ENCODE peak calls at places on chromosomes 7 and 10, in four cellular contexts. M, X, P and R are unnamed samples. For H3K27me3, the result is how much of the 10 kb centered on the place peaks cover.

GRCh38 chr10:76550806-76551205 is 1086.8 kb downstream of the KCNMA1 start:
- DNase-seq in P (no peak), X (peak), M (no peak), R (no peak)

GRCh38 chr10:76359001-76359400 is 927.6 kb downstream of the LRMDA start:
- DNase-seq in P (no peak), M (no peak), X (no peak), R (no peak)

GRCh38 chr10:49347827-49348226 is 48.1 kb downstream of the DRGX start:
- DNase-seq in M (no peak), P (no peak), X (no peak), R (no peak)

GRCh38 chr7:131921016-131921415 is 364.6 kb upstream of the PODXL start:
- DNase-seq in X (no peak), M (no peak), P (no peak), R (no peak)

GRCh38 chr7:36048141-36048901 is 104.7 kb upstream of the EEPD1 start:
- DNase-seq in P (peak), X (peak), M (peak), R (no peak)

GRCh38 chr7:157837047-157837446 is 500.2 kb downstream of the DNAJB6 start:
- DNase-seq in X (no peak), M (no peak), P (no peak), R (no peak)

GRCh38 chr10:43569681-43570080 is 4.7 kb downstream of the ZNF239 start:
- DNase-seq in P (no peak), X (no peak), M (peak), R (no peak)

GRCh38 chr10:103791858-103792257 is 63.5 kb downstream of the SH3PXD2A start:
- DNase-seq in X (no peak), M (no peak), P (no peak), R (no peak)

GRCh38 chr7:43808410-43808809 is 49.9 kb downstream of the BLVRA start:
- DNase-seq in X (no peak), M (no peak), P (no peak), R (no peak)

GRCh38 chr7:13778967-13779366 is 210.5 kb downstream of the ETV1 start:
- DNase-seq in X (peak), M (peak), P (no peak), R (no peak)

GRCh38 chr7:95491634-95492314 is 6.0 kb downstream of the ASB4 start:
- DNase-seq in M (peak), X (no peak), P (no peak), R (no peak)

GRCh38 chr10:86329896-86330680 is 36.5 kb downstream of the GRID1 start:
- DNase-seq in X (no peak), P (no peak), M (no peak), R (no peak)

GRCh38 chr7:138900040-138900828 is 81.0 kb downstream of the KIAA1549 start:
- DNase-seq in P (no peak), X (peak), M (peak), R (no peak)

GRCh38 chr7:144384555-144385245 is 18.8 kb downstream of the NOBOX start:
- DNase-seq in M (peak), X (no peak), P (no peak), R (no peak)

GRCh38 chr10:29377333-29377961 is 88.6 kb downstream of the LYZL1 start:
- DNase-seq in X (peak), P (no peak), M (peak), R (no peak)

GRCh38 chr7:38318803-38319416 is 45.5 kb upstream of the TARP start:
- DNase-seq in P (no peak), M (peak), X (peak), R (no peak)

GRCh38 chr7:137692399-137692798 is 154.4 kb downstream of the DGKI start:
- DNase-seq in P (no peak), X (no peak), M (no peak), R (no peak)

GRCh38 chr7:55177589-55178261 is 158.9 kb downstream of the EGFR start:
- DNase-seq in P (no peak), M (no peak), X (peak), R (no peak)

GRCh38 chr10:62037166-62037831 is 135.8 kb downstream of the ARID5B start:
- DNase-seq in P (no peak), X (peak), M (peak), R (no peak)

GRCh38 chr7:100483101-100483727 is 513 bp upstream of the NYAP1 start:
- DNase-seq in M (peak), P (no peak), X (peak), R (peak)

GRCh38 chr7:14510268-14510667 is 392.3 kb downstream of the DGKB start:
- DNase-seq in X (no peak), P (no peak), M (no peak), R (no peak)

GRCh38 chr7:40673285-40673684 is 538.5 kb downstream of the SUGCT start:
- DNase-seq in X (peak), M (peak), P (no peak), R (no peak)

GRCh38 chr7:119175916-119176627 is 951.6 kb downstream of the ANKRD7 start:
- DNase-seq in M (peak), P (no peak), X (peak), R (no peak)

GRCh38 chr7:43647772-43648643 is 65.1 kb downstream of the STK17A start:
- DNase-seq in P (peak), M (peak), X (peak), R (peak)

GRCh38 chr10:110008518-110009339 is 945 bp downstream of the ADD3 start:
- DNase-seq in M (peak), P (no peak), X (no peak), R (peak)

GRCh38 chr10:88254091-88254490 is 329.0 kb downstream of the RNLS start:
- DNase-seq in M (no peak), P (peak), X (peak), R (no peak)

GRCh38 chr10:116014859-116015258 is 258.1 kb downstream of the GFRA1 start:
- DNase-seq in X (no peak), M (no peak), P (no peak), R (no peak)

GRCh38 chr7:16999541-17000266 is 117.9 kb upstream of the AGR3 start:
- DNase-seq in X (no peak), P (no peak), M (no peak), R (no peak)

GRCh38 chr10:62512732-62513475 is 138.7 kb downstream of the ZNF365 start:
- DNase-seq in M (peak), P (no peak), X (peak), R (no peak)

GRCh38 chr7:44368885-44369284 is 43.5 kb upstream of the CAMK2B start:
- DNase-seq in X (no peak), P (no peak), M (peak), R (no peak)

GRCh38 chr7:151007469-151007898 is 16.7 kb downstream of the NOS3 start:
- DNase-seq in X (no peak), M (no peak), P (no peak), R (peak)

GRCh38 chr7:137967143-137968018 is 34.5 kb downstream of the CREB3L2 start:
- DNase-seq in M (peak), X (peak), P (no peak), R (no peak)

GRCh38 chr7:1130021-1130990 is 29.7 kb downstream of the ZFAND2A start:
- DNase-seq in M (no peak), X (no peak), P (no peak), R (peak)

GRCh38 chr10:121975295-121976086 is 474 bp upstream of the NSMCE4A start:
- DNase-seq in M (no peak), P (no peak), X (no peak), R (no peak)

GRCh38 chr10:101939273-101939635 is 95.7 kb upstream of the KCNIP2 start:
- DNase-seq in P (no peak), M (peak), X (peak), R (no peak)
- H3K4me3 ChIP-seq in P (no peak), M (peak), X (no peak), R (no peak)

DNA sequence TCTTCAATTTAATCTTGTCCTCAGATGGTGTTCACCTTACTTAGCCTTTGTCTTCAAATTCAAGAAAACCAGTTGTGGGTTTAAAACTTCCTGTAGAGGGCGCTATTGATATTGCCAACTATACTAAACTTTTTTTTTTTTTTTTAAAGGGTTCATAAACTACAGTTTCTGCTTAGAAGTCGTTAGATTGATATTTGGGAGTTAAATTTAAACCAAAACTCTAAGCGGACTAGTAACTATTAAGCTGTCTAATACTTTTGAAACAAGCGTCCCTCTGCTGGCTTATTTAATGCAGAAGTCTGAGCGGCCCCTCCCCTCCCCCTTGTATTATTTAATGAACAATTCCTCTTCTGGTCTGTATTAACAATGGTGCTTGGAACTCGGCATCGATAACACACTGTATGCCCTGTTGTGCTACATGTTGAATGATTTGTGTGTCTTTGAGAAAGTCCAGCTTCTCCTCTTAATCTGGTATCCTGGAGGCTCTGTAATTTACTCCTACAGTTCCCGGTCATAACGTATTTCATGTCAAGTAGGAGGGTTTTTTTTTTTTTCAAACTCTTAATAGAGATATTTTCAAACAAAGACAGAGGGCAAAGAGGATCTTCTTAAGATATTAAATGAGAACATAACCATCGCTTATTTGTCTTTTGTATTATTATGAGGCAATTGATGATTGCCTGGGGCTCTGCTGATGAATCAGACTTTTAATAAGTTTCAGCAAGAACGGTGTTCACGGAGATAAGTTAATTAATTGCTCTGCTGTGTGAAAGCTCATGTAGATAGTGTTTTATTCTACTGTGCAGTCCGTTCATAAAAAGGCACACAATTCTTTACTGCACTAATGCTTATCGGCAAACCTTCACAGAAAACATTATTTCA is 22.6 kb upstream of the CREB5 start:
- DNase-seq in M (peak), P (no peak), X (peak), R (no peak)
- TF ChIP-seq CTCF in M (peak), P (peak), X (peak), R (peak)

GRCh38 chr10:132036887-132037675 is 28.7 kb upstream of the JAKMIP3 start:
- DNase-seq in M (no peak), X (no peak), P (no peak), R (peak)

GRCh38 chr10:132039371-132039770 is 26.4 kb upstream of the JAKMIP3 start:
- DNase-seq in M (no peak), P (no peak), X (no peak), R (no peak)

GRCh38 chr10:132037676-132037975 is 28.1 kb upstream of the JAKMIP3 start:
- DNase-seq in P (no peak), X (no peak), M (no peak), R (peak)

GRCh38 chr10:132041340-132041739 is 24.4 kb upstream of the JAKMIP3 start:
- DNase-seq in X (no peak), M (no peak), P (no peak), R (no peak)

GRCh38 chr10:132040046-132040445 is 25.7 kb upstream of the JAKMIP3 start:
- DNase-seq in M (no peak), P (no peak), X (no peak), R (no peak)
- H3K27me3 ChIP-seq in M (under half), P (under half), X (under half), R (under half)

GRCh38 chr10:112895292-112895691 is 54.8 kb upstream of the TCF7L2 start:
- DNase-seq in P (no peak), X (no peak), M (no peak), R (no peak)
- H3K4me3 ChIP-seq in P (no peak), X (no peak), M (no peak), R (no peak)

DNA sequence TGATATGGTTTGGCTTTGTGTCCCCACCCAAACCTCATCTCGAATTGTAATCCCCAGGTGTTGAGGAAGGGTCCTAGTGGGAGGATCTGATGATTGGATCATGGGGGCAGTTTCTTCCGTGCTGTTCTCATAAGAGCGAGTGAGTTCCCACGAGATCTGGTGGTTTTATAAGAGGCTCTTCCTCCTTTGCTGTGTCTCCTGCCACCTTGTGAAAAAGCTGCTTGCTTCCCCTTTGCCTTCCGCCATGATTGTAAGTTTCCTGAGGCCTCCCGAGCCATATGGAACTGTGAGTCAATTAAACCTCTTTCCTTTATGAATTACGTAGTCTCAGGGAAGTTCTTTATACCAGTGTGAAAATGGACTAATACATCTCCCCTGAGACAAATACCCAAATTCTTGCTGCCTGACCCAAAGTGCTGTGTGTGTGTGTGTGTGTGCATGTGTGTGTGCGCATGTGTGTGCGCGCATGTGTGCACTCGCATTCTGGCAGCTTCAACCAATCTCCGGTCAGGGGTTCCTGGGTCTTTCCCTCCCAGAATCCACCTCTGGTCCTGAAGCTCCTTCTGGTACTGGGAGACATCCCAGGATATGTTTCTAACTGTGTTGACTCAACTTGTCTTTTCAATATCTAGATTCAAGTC is 98.1 kb upstream of the LRRC4 start:
- DNase-seq in X (no peak), M (no peak), P (no peak), R (no peak)
- TF ChIP-seq CTCF in X (no peak), M (no peak), P (no peak), R (no peak)

DNA sequence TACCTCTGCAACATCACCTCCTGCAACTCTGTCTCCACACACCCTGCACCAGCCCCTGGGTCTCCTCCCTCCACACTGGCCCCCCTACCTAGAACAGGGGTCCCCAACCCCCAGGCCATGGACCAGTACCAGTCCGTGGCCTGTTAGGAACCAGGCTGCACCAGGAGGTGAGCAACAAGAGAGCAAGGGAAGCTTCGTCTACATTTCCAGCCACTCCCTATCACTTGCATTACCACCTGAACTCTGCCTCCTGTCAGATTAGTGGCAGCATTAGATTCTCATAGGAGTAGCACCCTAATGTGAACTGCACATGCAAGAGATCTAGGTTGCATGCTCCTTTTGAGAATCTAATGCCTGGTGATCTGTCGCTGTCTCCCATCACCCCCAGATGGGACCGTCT is 108.8 kb upstream of the WDR11 start:
- DNase-seq in P (no peak), M (no peak), X (no peak), R (no peak)
- H3K27me3 ChIP-seq in P (under half), M (under half), X (under half), R (under half)